ENCODE peak calls at places on chromosomes 7 and 10, in five cellular contexts. Q, G, Z, U and I are unnamed samples. For H3K36me3, the result is how much of the 10 kb centered on the place peaks cover.

GRCh38 chr7:138008588-138009349 is 6.9 kb upstream of the CREB3L2 start:
- DNase-seq in Q (peak), G (peak), Z (peak), U (peak), I (peak)

GRCh38 chr7:49781996-49782395 is 8.6 kb downstream of the VWC2 start:
- DNase-seq in Z (no peak), U (no peak), G (no peak), Q (no peak), I (no peak)

GRCh38 chr10:122213766-122214165 is 57.3 kb upstream of the BTBD16 start:
- DNase-seq in Q (no peak), U (no peak), Z (peak), G (no peak), I (no peak)

GRCh38 chr10:101397140-101397539 is 43.2 kb downstream of the BTRC start:
- DNase-seq in G (peak), Z (peak), Q (no peak), U (peak), I (peak)

GRCh38 chr10:32893431-32893830 is 64.6 kb downstream of the ITGB1 start:
- DNase-seq in G (no peak), Q (no peak), U (no peak), Z (peak), I (no peak)

GRCh38 chr7:82542665-82543064 is 99.1 kb upstream of the CACNA2D1 start:
- DNase-seq in Q (no peak), U (no peak), G (no peak), Z (no peak), I (peak)

GRCh38 chr7:7099584-7100014 is 82.7 kb upstream of the C1GALT1 start:
- DNase-seq in G (peak), Q (peak), Z (peak), U (no peak), I (peak)

GRCh38 chr10:68957284-68957615 is 1.3 kb downstream of the DDX21 start:
- DNase-seq in Z (no peak), U (no peak), G (no peak), Q (no peak), I (no peak)

GRCh38 chr7:68892211-68892610 is 706.1 kb upstream of the AUTS2 start:
- DNase-seq in G (peak), Z (peak), U (no peak), Q (no peak), I (peak)

GRCh38 chr10:71580926-71581325 is 138.7 kb downstream of the C10orf105 start:
- DNase-seq in Z (no peak), U (no peak), G (no peak), Q (no peak), I (no peak)

GRCh38 chr10:49646256-49646870 is 32.5 kb downstream of the CHAT start:
- DNase-seq in G (no peak), U (no peak), Z (no peak), Q (no peak), I (no peak)

DNA sequence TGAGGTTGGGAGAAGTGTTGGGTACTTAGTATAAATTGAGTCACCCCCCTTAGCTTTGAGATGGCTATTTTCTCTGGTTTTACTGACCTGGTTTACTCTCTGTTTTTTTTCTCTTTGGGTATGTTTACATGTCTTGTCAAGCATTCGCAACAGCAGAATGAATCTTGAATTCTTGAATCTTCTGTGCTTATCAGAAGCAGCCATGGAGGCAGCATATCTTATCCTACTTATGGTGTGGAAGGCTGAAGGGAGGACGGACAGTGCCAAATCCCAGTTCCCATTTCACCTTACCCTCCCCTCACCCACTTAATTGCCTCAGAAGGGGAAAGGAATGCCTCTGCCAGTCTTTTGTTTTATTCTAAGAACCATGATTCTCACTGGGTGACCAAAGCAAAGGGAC is 3.7 kb downstream of the SND1 start:
- DNase-seq in Q (no peak), Z (peak), G (no peak), U (no peak), I (no peak)
- H3K4me3 ChIP-seq in Q (no peak), Z (no peak), G (no peak), U (no peak), I (no peak)

GRCh38 chr10:100182281-100182680 is 3.5 kb downstream of the ERLIN1 start:
- DNase-seq in Q (no peak), U (no peak), Z (no peak), G (no peak), I (no peak)
- H3K36me3 ChIP-seq in Q (under half), U (under half), Z (under half), G (under half), I (under half)

GRCh38 chr7:77811895-77812685 is 13.5 kb downstream of the PHTF2 start:
- DNase-seq in Z (no peak), Q (no peak), U (no peak), G (no peak), I (peak)
- TF ChIP-seq CTCF in Z (no peak), Q (no peak), U (no peak), G (no peak), I (no peak)

DNA sequence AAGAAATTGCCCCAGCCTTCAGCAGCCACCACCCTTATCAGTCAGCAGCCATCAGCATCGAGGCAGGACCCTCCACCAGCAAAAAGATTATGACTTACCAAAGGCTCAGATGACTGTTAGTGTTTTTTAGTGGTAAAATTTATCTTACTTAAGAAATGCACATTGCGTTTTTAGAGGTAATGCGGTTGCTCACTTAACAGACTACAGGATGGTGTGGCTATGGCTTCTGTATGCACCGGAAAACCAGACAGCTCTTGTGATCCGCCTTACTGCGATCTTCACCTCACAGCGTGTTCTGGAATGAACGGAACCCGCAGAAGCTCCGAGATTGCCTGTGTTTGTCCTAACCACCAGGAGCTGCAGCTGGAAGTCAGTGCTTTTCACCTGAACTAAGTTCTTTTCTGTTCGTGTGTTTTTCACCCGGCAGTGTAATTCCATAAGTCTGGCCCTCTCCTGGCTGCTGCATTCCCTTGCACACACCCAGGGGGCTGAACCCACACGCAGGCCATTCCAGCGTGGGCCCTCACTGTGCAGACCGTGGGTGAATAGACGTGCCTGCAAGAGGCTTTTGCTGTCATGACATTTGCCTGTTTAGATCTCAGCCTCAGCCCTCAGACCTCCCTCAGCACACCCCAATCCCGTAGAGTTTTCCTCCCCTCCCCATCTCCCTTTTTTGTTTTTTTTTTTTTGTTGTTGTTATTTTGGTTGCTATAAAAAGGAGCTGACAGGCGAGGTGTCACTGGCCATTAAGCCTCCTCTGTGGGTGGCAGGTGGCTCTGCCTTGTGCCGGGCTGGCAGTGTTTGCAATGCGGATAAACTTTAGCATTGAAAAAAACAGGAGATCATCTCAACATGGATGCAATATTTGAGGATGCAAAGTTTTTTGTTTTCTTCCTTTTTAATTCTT is 58.4 kb downstream of the WDR37 start:
- DNase-seq in G (no peak), Q (no peak), Z (peak), U (no peak), I (no peak)
- H3K4me3 ChIP-seq in G (no peak), Q (no peak), Z (no peak), U (no peak), I (no peak)

DNA sequence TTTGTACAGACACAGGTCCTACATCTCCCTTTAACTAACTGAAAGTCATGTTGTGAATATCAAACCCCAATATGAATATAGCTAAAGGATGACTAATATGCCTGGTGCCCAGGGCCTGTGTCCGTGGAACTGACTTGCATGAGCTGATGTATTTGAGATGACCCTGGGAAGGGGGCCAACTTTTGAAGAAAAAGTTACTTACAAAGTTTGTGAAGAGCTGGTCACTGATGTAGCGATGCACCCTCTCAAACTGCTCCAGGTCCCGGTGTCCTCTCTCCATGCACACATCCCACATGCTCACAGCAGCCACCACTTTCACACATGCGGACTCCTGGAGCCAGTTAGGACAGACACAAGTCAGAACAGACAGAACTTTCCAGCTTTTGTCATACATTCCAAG is 106.2 kb downstream of the ABCC2 start:
- DNase-seq in G (no peak), Q (no peak), U (no peak), Z (no peak), I (no peak)
- H3K36me3 ChIP-seq in G (under half), Q (half or more), U (under half), Z (under half), I (under half)

DNA sequence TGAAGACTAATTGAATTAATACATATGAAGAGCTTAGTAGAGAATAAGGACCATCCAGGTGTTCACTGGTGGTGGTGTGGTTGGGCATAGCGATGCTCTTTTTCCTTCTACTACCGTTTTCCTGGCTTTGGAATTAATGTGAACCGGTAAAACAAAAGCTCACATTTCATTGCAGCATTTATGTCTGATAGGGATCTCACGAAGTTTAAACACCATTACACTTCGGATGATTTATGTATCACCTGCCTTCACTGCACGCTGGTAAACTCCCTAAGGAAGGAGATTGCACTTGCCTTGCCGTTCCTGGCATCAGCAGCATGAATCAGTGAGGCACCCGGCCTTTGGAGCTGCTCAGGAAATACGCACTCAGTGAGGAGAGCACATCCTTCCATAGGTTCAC is 47.5 kb downstream of the WIPF3 start:
- DNase-seq in U (no peak), G (no peak), Q (no peak), Z (no peak), I (no peak)
- TF ChIP-seq CTCF in U (no peak), G (no peak), Q (no peak), Z (no peak), I (no peak)

DNA sequence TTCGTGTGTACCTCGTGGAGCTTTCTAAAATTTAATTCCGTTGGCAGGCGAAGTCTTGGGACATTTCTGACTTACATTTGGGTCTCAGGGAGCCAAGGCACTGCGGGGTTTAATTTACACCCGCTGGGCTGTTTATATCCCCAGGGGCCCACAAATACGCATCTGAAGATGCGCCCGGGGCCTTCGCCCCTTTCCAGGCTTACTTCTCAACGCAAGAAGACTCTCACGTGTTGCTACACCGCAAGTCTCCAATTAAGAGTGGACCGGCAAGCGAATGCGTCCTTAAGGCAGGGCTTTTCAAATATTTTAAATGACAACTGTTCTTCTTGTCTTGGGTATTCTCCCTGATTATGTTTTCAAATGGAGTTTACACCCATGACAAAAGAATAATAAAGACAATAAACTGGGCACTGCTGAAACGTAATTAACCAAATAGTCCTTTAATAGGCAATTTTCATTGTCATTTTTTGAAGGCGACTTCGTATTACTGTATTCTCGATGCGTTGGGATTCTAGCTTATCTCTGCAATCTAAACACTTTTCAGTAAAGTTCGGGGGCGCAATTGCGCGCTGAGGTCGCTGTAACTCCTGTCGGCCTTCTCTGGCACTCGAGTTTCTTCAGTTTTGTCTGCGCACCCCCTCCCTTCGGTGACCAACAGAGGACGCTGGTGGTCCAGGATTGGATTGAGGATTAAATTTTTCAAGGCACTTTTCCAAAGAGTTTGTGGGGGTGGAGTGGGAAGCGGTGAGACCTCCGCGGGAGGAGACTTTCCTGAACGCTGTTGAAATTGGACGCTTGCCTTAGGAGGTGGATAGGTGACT is 837 bp upstream of the IGFBP3 start:
- DNase-seq in U (no peak), Z (peak), Q (peak), G (peak), I (peak)
- H3K4me3 ChIP-seq in U (peak), Z (peak), Q (peak), G (peak), I (no peak)

GRCh38 chr10:119932631-119933030 is 40.1 kb downstream of the SEC23IP start:
- DNase-seq in G (no peak), Z (no peak), Q (no peak), U (no peak), I (no peak)
- H3K36me3 ChIP-seq in G (under half), Z (under half), Q (half or more), U (under half), I (under half)